ENCODE peak calls at places on chromosomes 16 and 17, in nine cellular contexts. X is IMR-90, L is PC-3, U is neural progenitor cell, S is mesenchymal stem cell, N is SJCRH30, F is breast epithelium, A is A549, C is body of pancreas. B is an unnamed sample. For H3K4me1, the result is how much of the 10 kb centered on the place peaks cover.

GRCh38 chr17:40311575-40311974 is 2.6 kb downstream of the RARA start:
- DNase-seq in C (no peak), X (no peak), L (peak), F (peak), U (no peak), N (no peak), A (no peak), S (no peak), B (no peak)

GRCh38 chr17:15377608-15378007 is 36.2 kb upstream of the TEKT3 start:
- DNase-seq in F (no peak), A (no peak), C (peak), N (peak), S (peak), X (peak), U (peak), L (peak), B (peak)

GRCh38 chr17:70271672-70272071 is 102.3 kb downstream of the KCNJ2 start:
- DNase-seq in U (no peak), C (no peak), X (no peak), A (no peak), F (no peak), S (no peak), L (peak), N (no peak), B (no peak)

GRCh38 chr17:58415371-58416055 is 1.8 kb downstream of the RNF43 start:
- DNase-seq in F (no peak), N (no peak), A (no peak), X (no peak), U (peak), L (peak), C (peak), S (no peak), B (no peak)

GRCh38 chr16:566475-567361 is at the start of gene NHLRC4:
- DNase-seq in S (peak), X (peak), F (no peak), A (no peak), L (no peak), U (peak), N (peak), C (no peak), B (no peak)

GRCh38 chr17:29107933-29108805 is 65.2 kb downstream of the PIPOX start:
- DNase-seq in N (no peak), F (no peak), U (no peak), A (peak), S (no peak), C (peak), X (no peak), L (peak), B (no peak)

GRCh38 chr16:526181-527014 is 1.1 kb upstream of the CAPN15 start:
- DNase-seq in X (peak), U (peak), A (no peak), F (peak), S (peak), C (peak), L (peak), N (peak), B (no peak)

GRCh38 chr16:28475221-28475620 is 3.1 kb upstream of the NPIPB7 start:
- DNase-seq in F (no peak), U (no peak), A (no peak), X (no peak), S (no peak), N (no peak), L (no peak), C (no peak), B (no peak)

GRCh38 chr16:82783933-82784566 is 157.3 kb downstream of the CDH13 start:
- DNase-seq in S (no peak), A (no peak), X (no peak), L (no peak), F (no peak), C (no peak), N (no peak), U (no peak), B (no peak)

GRCh38 chr17:45277992-45278391 is 16.1 kb upstream of the SPATA32 start:
- DNase-seq in X (peak), L (no peak), F (no peak), N (no peak), U (no peak), A (no peak), C (peak), S (no peak), B (no peak)

GRCh38 chr16:66385415-66385814 is 18.9 kb downstream of the CDH5 start:
- DNase-seq in F (no peak), L (no peak), U (no peak), S (no peak), A (no peak), X (no peak), N (no peak), C (no peak), B (no peak)

GRCh38 chr17:49901460-49902331 is 53.8 kb upstream of the TAC4 start:
- DNase-seq in C (peak), F (no peak), A (no peak), X (no peak), U (peak), N (no peak), S (no peak), L (peak), B (no peak)

GRCh38 chr16:53566568-53566967 is 63.6 kb upstream of the AKTIP start:
- DNase-seq in S (no peak), X (no peak), N (no peak), U (no peak), A (no peak), F (no peak), L (no peak), C (no peak), B (no peak)

GRCh38 chr16:72201387-72201786 is 29.4 kb upstream of the PMFBP1 start:
- DNase-seq in L (no peak), S (no peak), F (no peak), X (no peak), C (no peak), U (no peak), A (no peak), N (no peak), B (no peak)

GRCh38 chr16:77172964-77173363 is 18.0 kb upstream of the MON1B start:
- DNase-seq in S (no peak), L (no peak), F (no peak), N (no peak), U (no peak), A (no peak), X (no peak), C (no peak), B (no peak)

GRCh38 chr17:30333503-30334240 is at the start of gene TMIGD1:
- DNase-seq in U (no peak), A (no peak), N (no peak), X (no peak), S (no peak), F (no peak), C (no peak), L (no peak), B (no peak)

GRCh38 chr16:20851601-20852000 is 45.3 kb downstream of the REXO5 start:
- DNase-seq in L (peak), X (peak), A (peak), C (peak), F (peak), N (no peak), U (no peak), S (peak), B (no peak)

GRCh38 chr16:11181889-11182279 is 74.1 kb downstream of the SOCS1 start:
- DNase-seq in S (no peak), C (no peak), N (no peak), X (peak), A (no peak), F (peak), U (no peak), L (no peak), B (no peak)

GRCh38 chr17:72173475-72174116 is 52.8 kb downstream of the SOX9 start:
- DNase-seq in U (no peak), X (peak), A (no peak), F (no peak), S (no peak), C (no peak), N (peak), L (no peak), B (no peak)

GRCh38 chr17:68089881-68090280 is 54.3 kb downstream of the KPNA2 start:
- DNase-seq in C (peak), L (peak), S (peak), F (peak), A (peak), U (no peak), N (no peak), X (peak), B (no peak)

GRCh38 chr16:74321356-74321755 is 24.7 kb downstream of the PSMD7 start:
- DNase-seq in N (no peak), S (no peak), F (no peak), C (peak), A (no peak), U (no peak), X (no peak), L (no peak), B (no peak)

GRCh38 chr17:61458000-61458399 is 5.8 kb downstream of the TBX4 start:
- DNase-seq in X (no peak), N (no peak), U (no peak), S (no peak), A (no peak), C (no peak), L (no peak), F (no peak), B (no peak)

GRCh38 chr17:53142890-53143289 is 679.8 kb upstream of the KIF2B start:
- DNase-seq in F (no peak), C (no peak), L (peak), A (peak), N (no peak), U (peak), S (peak), X (no peak), B (no peak)

GRCh38 chr16:4026854-4027253 is 89.4 kb downstream of the ADCY9 start:
- DNase-seq in U (no peak), S (no peak), N (no peak), A (no peak), F (no peak), C (no peak), L (no peak), X (no peak), B (no peak)

DNA sequence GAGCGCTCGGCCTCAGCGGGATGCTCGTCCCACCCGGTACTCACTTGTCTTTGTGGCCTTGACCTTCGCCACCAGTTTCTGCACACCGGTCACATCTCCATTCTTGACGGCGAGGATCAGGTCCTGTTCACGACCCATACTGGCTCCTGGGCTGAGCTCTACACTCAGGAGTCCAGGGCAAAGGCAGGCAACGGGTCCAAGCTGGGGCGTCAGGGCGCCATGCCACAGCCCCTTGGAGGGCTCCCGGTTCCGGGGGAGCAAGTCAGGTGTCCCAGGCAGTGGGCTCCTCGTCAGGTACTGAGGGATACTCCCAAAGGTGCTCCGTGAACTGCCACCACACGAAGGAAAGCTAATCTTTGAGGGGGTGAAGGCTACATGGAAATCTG is 1.7 kb downstream of the CASKIN2 start:
- DNase-seq in L (no peak), N (no peak), S (no peak), C (no peak), U (no peak), F (no peak), X (no peak), A (no peak), B (no peak)
- H3K4me1 ChIP-seq in L (under half), N (under half), S (under half), C (half or more), U (under half), F (under half), X (under half), A (under half), B (under half)

GRCh38 chr16:61792194-61792904 is 243.9 kb downstream of the CDH8 start:
- DNase-seq in N (no peak), U (no peak), F (no peak), S (peak), L (peak), A (peak), C (no peak), X (no peak), B (no peak)
- H3K4me1 ChIP-seq in N (under half), U (under half), F (under half), S (under half), L (under half), A (under half), C (under half), X (under half), B (under half)

GRCh38 chr17:41523787-41524186 is 4.3 kb downstream of the KRT19 start:
- DNase-seq in U (no peak), A (no peak), N (no peak), F (no peak), S (no peak), X (no peak), C (no peak), L (no peak), B (no peak)
- H3K4me1 ChIP-seq in U (under half), A (under half), N (under half), F (under half), S (under half), X (under half), C (under half), L (half or more), B (under half)

GRCh38 chr17:73304971-73305786 is 6.6 kb downstream of the CDC42EP4 start:
- DNase-seq in L (peak), F (no peak), C (peak), S (peak), A (peak), U (peak), X (peak), N (peak), B (no peak)

GRCh38 chr17:73307130-73307529 is 4.7 kb downstream of the CDC42EP4 start:
- DNase-seq in N (no peak), A (no peak), L (peak), S (no peak), U (no peak), F (peak), C (peak), X (no peak), B (no peak)

GRCh38 chr17:73304438-73304837 is 7.4 kb downstream of the CDC42EP4 start:
- DNase-seq in S (peak), N (no peak), C (no peak), F (no peak), U (no peak), X (no peak), A (no peak), L (no peak), B (no peak)

GRCh38 chr17:73308017-73308823 is 3.6 kb downstream of the CDC42EP4 start:
- DNase-seq in N (no peak), X (peak), U (no peak), F (peak), S (peak), A (peak), C (peak), L (peak), B (no peak)

DNA sequence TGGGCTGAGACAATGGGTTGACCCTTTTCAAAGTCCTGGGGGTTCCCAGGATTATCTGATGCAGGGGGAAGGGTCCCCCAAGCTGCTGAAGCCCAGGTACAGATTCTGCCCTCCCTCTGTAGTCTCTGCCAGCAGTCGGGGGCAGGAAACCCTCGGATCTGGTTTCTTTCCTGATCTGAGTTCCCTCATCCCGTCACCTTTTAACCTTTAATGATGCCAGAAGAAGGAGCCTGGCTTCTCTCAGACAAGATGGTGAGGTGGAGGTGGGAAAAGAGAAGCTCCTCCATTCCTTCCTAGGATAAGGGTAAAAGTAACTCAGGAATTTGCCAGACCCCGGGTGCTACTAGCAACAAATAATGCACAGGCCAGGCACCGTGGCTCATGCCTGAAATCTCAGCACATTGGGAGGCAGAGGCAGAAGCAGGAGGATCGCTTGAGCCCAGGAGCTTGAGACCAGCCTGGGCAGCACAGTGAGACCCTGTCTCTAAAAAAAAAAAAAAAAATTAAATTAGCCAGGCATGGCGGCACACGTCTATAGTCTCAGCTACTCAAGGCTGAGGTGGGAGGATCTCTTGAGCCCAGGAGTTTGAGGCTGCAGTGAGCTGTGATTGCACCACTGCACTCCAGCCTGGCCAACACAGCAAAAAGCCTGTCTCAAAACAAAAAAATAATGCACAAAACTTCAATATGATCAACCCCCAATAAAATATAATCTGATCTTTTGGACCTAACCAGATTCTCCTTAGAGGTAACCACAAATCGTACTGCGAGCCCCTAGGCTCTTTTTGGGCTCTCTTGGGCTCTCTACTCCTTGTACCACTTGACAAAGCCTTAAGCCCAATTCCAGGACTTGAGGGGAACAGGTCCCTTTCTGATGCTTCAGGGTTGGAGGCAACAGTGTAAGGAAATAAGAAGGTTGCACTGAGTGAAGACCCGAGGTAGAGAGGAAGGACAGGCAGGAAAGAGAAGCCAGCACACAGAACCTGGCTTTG is 5.7 kb downstream of the CDC42EP4 start:
- DNase-seq in N (no peak), L (no peak), A (no peak), S (no peak), X (no peak), C (no peak), F (no peak), U (no peak), B (no peak)
- H3K4me1 ChIP-seq in N (under half), L (half or more), A (half or more), S (under half), X (under half), C (half or more), F (under half), U (under half), B (under half)

GRCh38 chr17:75980188-75981018 is 1.4 kb downstream of the TEN1 start:
- DNase-seq in U (no peak), S (peak), F (no peak), A (no peak), X (no peak), L (no peak), N (no peak), C (no peak), B (no peak)

GRCh38 chr17:75981019-75981615 is 2.1 kb downstream of the TEN1 start:
- DNase-seq in S (no peak), U (no peak), X (no peak), C (no peak), L (no peak), A (no peak), F (no peak), N (no peak), B (no peak)

GRCh38 chr17:75985986-75986385 is 6.9 kb downstream of the TEN1 start:
- DNase-seq in F (no peak), X (no peak), C (no peak), L (no peak), A (no peak), S (no peak), N (no peak), U (no peak), B (no peak)

GRCh38 chr17:75979705-75980187 is 706 bp downstream of the TEN1 start:
- DNase-seq in S (peak), C (no peak), A (no peak), F (no peak), U (no peak), X (peak), N (no peak), L (no peak), B (no peak)

GRCh38 chr17:75983501-75984181 is 4.6 kb downstream of the TEN1 start:
- DNase-seq in C (peak), L (no peak), X (no peak), A (no peak), N (no peak), S (no peak), F (no peak), U (no peak), B (no peak)
- H3K4me1 ChIP-seq in C (half or more), L (under half), X (under half), A (under half), N (under half), S (under half), F (under half), U (under half), B (under half)

DNA sequence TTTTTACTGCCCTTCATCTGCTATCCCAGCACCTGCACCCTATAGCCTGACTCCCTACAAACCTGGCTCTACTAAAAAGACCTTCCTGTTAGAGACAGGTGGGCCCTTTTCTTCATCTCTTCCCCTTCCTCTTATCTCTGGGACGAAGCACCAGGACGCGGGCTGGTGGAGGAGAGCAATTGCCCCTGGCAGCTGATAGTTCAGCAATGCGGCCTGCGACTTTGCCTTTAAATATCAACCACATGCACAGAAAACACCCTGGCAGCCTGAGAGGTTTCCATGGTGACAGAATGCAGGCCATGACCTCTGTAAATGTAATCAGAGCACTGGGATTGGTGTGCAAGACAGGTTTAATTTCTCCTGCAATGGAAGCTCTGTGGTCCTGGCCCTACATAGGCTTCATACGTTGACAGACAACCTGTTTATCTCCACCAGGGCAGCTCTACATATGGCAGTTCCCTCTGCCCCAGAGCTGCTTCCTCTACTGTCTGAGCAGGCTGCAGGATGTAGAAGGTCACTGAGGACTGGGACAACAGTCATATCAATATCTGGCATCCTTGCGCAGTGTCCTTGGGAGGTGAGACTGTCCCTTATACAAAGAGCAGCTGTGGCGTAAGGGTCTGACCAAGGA is 10.0 kb upstream of the SKAP1 start:
- DNase-seq in S (peak), A (no peak), X (no peak), N (no peak), F (no peak), C (peak), L (no peak), U (no peak), B (no peak)
- H3K4me1 ChIP-seq in S (under half), A (under half), X (under half), N (under half), F (under half), C (under half), L (under half), U (under half), B (under half)

GRCh38 chr17:82439829-82440365 is 10.7 kb downstream of the CYBC1 start:
- DNase-seq in X (no peak), N (no peak), A (no peak), F (no peak), S (no peak), L (no peak), C (no peak), U (no peak), B (no peak)

GRCh38 chr17:82440991-82441627 is 9.4 kb downstream of the CYBC1 start:
- DNase-seq in A (no peak), N (peak), C (peak), S (peak), F (no peak), L (no peak), X (no peak), U (no peak), B (no peak)

GRCh38 chr17:82439194-82439828 is 11.2 kb downstream of the CYBC1 start:
- DNase-seq in S (no peak), A (no peak), F (no peak), C (no peak), L (no peak), X (no peak), U (no peak), N (no peak), B (no peak)

GRCh38 chr17:82441686-82442487 is 8.7 kb downstream of the CYBC1 start:
- DNase-seq in X (no peak), L (no peak), U (no peak), N (no peak), S (no peak), C (no peak), A (no peak), F (no peak), B (no peak)

DNA sequence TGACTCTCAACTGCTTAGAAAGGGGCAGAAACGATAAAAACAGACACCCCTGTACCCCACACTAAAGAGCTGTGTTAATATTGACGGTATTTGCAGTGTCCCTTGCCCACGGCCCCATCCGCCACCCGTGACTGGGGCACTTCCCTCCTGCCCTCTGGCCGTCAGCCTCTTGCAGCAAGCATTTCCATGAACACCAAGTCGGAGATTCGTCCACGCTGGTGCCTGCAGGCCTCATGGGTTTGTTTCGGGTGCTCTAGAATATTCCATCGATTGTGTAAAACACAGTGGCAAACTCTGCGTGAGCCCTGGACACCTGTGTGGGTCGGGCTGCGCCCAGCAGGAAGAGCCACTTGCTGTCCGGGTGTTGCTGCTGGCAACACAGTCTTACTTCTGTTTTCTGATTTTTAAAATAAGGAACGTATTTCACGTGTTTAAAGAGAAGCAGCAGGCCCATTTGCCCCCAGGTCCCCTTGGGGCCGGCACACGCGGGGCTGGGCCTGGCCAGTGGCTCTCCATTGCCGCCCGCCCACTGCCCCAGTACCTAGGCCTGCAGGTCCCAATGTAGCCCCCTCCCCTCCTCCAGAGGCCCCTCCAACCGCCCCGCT is 10.1 kb downstream of the CYBC1 start:
- DNase-seq in A (no peak), L (no peak), C (no peak), F (no peak), S (no peak), U (no peak), N (no peak), X (no peak), B (no peak)
- H3K4me1 ChIP-seq in A (under half), L (under half), C (half or more), F (under half), S (under half), U (under half), N (under half), X (under half), B (under half)